ENCODE peak calls at places on chromosomes 3 and 15, in five cellular contexts. O is HCT116, G is H1, Q is HepG2, D is K562. N is an unnamed sample.

GRCh38 chr3:50652709-50653108 is 22.0 kb upstream of the DOCK3 start:
- DNase-seq in Q (peak), G (peak), O (no peak), D (peak), N (peak)

GRCh38 chr15:74172751-74173544 is 562 bp upstream of the ISLR start:
- DNase-seq in G (no peak), D (no peak), O (no peak), Q (no peak), N (no peak)

GRCh38 chr3:156576887-156577427 is 22.0 kb upstream of the SSR3 start:
- DNase-seq in O (no peak), Q (no peak), D (no peak), G (no peak), N (peak)

GRCh38 chr3:107969994-107970896 is 120.6 kb downstream of the CD47 start:
- DNase-seq in G (no peak), O (no peak), Q (peak), D (no peak), N (peak)

GRCh38 chr3:41600616-41601015 is 361.3 kb downstream of the ULK4 start:
- DNase-seq in Q (no peak), O (no peak), D (no peak), G (no peak), N (no peak)

GRCh38 chr15:57079446-57079845 is 161.0 kb downstream of the TCF12 start:
- DNase-seq in D (no peak), G (no peak), O (no peak), Q (no peak), N (no peak)

GRCh38 chr3:129820587-129820986 is 72.9 kb downstream of the TMCC1 start:
- DNase-seq in G (no peak), O (no peak), Q (no peak), D (peak), N (no peak)

GRCh38 chr3:127865941-127866340 is 43.6 kb upstream of the MGLL start:
- DNase-seq in O (peak), G (no peak), Q (no peak), D (no peak), N (no peak)

GRCh38 chr3:127689266-127689860 is 16.6 kb downstream of the ABTB1 start:
- DNase-seq in D (no peak), G (no peak), Q (no peak), O (no peak), N (no peak)

GRCh38 chr15:51307811-51308210 is 30.6 kb downstream of the CYP19A1 start:
- DNase-seq in O (no peak), D (no peak), G (no peak), Q (no peak), N (no peak)

GRCh38 chr3:129836381-129837056 is 57.0 kb downstream of the TMCC1 start:
- DNase-seq in D (no peak), O (no peak), G (no peak), Q (no peak), N (no peak)

GRCh38 chr3:144059481-144059880 is 87.9 kb downstream of the DIPK2A start:
- DNase-seq in G (no peak), Q (no peak), O (no peak), D (no peak), N (no peak)

GRCh38 chr3:40337136-40338108 is 27.9 kb downstream of the EIF1B start:
- DNase-seq in O (no peak), D (peak), G (no peak), Q (no peak), N (no peak)

GRCh38 chr15:79197285-79197684 is 85.2 kb upstream of the ANKRD34C start:
- DNase-seq in Q (no peak), G (no peak), D (no peak), O (no peak), N (no peak)

GRCh38 chr15:70584441-70584837 is 178.9 kb downstream of the UACA start:
- DNase-seq in D (no peak), G (no peak), O (no peak), Q (no peak), N (no peak)

GRCh38 chr3:46027736-46028397 is 584 bp upstream of the XCR1 start:
- DNase-seq in D (no peak), G (no peak), O (peak), Q (no peak), N (peak)

GRCh38 chr15:46644493-46645481 is 1010.0 kb downstream of the SQOR start:
- DNase-seq in G (no peak), O (no peak), Q (no peak), D (no peak), N (no peak)

GRCh38 chr15:67042490-67043181 is 22.8 kb upstream of the SMAD3 start:
- DNase-seq in O (no peak), Q (no peak), G (no peak), D (no peak), N (no peak)
- TF ChIP-seq JUND in O (no peak), Q (no peak), G (no peak), D (no peak), N (no peak)

DNA sequence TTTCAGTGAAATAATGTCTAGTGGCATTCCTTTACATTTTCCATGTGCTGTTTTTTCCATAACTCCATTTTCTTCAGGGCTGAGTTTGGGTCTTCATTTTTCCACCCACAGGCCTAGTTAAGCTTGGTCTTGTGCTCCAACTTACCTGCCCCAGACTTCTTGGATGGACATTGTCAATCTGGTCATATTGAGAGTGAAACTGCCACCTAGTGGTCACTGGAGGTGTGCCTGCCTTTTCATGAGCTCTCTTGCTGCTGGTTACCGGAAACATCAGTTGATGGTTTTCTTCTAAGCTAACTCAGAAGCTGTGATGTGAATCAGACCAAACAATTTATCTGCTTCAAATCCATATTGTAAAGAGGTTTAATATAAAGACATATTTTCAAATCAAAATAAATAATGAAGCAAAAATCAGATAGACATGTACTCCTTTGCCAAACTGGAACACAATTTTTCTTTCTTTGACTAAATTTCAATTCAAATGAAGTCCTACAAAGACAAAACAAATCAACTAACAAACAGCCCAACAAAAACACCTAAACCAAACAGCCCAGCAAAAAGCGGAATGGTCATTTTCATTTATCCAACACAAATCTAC is 135.1 kb upstream of the RASGRP1 start:
- DNase-seq in D (peak), Q (peak), G (peak), O (peak), N (peak)
- TF ChIP-seq JUND in D (no peak), Q (no peak), G (no peak), O (no peak), N (no peak)

GRCh38 chr15:59168536-59168935 is 38.1 kb upstream of the LDHAL6B start:
- DNase-seq in G (no peak), D (no peak), Q (peak), O (no peak), N (no peak)

GRCh38 chr15:59172289-59172901 is 34.2 kb upstream of the LDHAL6B start:
- DNase-seq in D (no peak), G (no peak), O (no peak), Q (no peak), N (no peak)

GRCh38 chr15:59169337-59169736 is 37.3 kb upstream of the LDHAL6B start:
- DNase-seq in O (no peak), D (no peak), Q (no peak), G (no peak), N (no peak)

GRCh38 chr15:59170998-59171397 is 35.6 kb upstream of the LDHAL6B start:
- DNase-seq in D (no peak), O (no peak), G (no peak), Q (no peak), N (no peak)

DNA sequence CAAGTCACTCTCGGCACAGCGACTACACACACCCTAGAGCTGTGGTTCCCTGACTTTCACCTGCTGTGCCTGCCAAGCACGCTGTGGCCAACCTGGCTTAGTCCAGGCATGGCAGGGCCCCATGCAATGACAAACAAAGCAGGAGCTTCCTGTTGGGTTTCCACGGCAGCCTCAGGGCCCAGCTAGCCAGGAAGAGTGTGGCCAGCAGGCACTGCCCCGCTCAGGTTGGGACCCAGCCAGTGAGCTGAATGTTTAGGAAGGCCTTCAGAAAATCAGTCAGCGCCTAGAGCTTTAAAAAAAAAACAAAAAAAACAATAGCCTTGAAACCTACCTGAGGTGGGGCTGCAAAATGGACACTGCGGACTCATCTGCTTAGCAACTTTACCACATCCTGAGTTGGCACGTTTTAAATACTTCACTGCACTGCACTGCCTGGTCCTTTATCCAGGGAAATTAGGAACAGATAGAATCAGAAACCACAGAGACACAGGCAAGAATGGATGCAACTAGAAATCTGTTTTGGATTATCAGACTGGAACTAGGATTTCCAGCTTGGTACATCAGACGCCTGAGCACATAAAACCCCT is 36.3 kb upstream of the LDHAL6B start:
- DNase-seq in O (no peak), D (no peak), G (no peak), Q (peak), N (peak)
- TF ChIP-seq JUND in O (no peak), D (no peak), G (no peak), Q (no peak), N (no peak)

GRCh38 chr3:126117212-126117611 is 33.3 kb upstream of the SLC41A3 start:
- DNase-seq in G (no peak), D (no peak), Q (no peak), O (no peak), N (no peak)

GRCh38 chr3:126119008-126119675 is 35.2 kb upstream of the SLC41A3 start:
- DNase-seq in Q (no peak), D (no peak), O (no peak), G (peak), N (peak)

GRCh38 chr3:126116526-126116925 is 32.6 kb upstream of the SLC41A3 start:
- DNase-seq in G (peak), Q (no peak), D (no peak), O (no peak), N (no peak)

GRCh38 chr3:126118591-126118990 is 34.7 kb upstream of the SLC41A3 start:
- DNase-seq in D (no peak), G (peak), Q (no peak), O (no peak), N (no peak)

DNA sequence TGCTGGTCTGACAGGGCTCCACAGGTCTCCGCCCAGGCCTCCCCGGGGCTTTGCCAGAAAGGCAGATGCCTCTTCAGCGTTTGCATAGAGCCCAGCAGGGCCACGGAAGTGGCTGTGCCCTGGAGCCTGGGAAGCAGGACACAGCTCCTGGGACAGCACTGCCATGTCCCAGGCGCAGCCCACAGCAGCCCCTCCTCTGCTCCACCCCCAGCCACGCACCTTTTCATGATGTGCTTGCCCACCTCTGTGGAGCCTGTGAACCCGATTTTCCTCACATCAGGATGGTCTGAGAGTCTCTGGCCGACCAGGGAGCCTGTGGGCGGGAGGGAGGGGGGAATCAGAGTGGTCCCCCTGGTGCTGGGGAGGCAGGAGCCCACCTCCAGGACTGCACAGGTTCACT is 33.9 kb upstream of the SLC41A3 start:
- DNase-seq in Q (no peak), O (no peak), G (peak), D (no peak), N (no peak)
- TF ChIP-seq JUND in Q (no peak), O (no peak), G (no peak), D (no peak), N (no peak)

GRCh38 chr3:8556470-8556869 is 54.8 kb downstream of the LMCD1 start:
- DNase-seq in D (no peak), O (no peak), Q (no peak), G (no peak), N (no peak)
- TF ChIP-seq JUND in D (no peak), O (no peak), Q (no peak), G (no peak), N (no peak)

DNA sequence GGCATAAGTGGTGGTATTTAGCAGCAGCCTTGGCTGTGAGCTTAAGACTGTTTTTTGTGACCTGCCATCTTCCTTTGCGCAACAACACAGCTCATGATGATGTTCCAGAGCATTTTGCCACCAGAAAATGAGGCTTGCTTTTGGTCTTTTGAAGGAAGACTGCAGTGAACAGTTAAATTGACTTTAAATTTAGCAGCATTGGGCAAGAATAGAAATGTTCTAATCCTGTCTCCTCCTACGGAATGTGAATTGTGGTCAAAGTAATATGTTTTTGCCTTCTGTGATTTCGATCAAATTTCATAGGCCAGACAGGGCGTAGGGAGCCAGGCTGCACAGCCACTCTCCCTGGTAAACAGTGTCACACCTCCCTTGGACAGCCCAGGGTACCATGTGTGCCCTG is 460.7 kb upstream of the RASGRP1 start:
- DNase-seq in O (no peak), Q (no peak), G (no peak), D (no peak), N (peak)
- TF ChIP-seq JUND in O (no peak), Q (no peak), G (no peak), D (no peak), N (no peak)

GRCh38 chr3:159189994-159190669 is 388.3 kb downstream of the MFSD1 start:
- DNase-seq in O (no peak), G (no peak), Q (no peak), D (no peak), N (no peak)
- TF ChIP-seq JUND in O (no peak), G (no peak), Q (no peak), D (no peak), N (no peak)

DNA sequence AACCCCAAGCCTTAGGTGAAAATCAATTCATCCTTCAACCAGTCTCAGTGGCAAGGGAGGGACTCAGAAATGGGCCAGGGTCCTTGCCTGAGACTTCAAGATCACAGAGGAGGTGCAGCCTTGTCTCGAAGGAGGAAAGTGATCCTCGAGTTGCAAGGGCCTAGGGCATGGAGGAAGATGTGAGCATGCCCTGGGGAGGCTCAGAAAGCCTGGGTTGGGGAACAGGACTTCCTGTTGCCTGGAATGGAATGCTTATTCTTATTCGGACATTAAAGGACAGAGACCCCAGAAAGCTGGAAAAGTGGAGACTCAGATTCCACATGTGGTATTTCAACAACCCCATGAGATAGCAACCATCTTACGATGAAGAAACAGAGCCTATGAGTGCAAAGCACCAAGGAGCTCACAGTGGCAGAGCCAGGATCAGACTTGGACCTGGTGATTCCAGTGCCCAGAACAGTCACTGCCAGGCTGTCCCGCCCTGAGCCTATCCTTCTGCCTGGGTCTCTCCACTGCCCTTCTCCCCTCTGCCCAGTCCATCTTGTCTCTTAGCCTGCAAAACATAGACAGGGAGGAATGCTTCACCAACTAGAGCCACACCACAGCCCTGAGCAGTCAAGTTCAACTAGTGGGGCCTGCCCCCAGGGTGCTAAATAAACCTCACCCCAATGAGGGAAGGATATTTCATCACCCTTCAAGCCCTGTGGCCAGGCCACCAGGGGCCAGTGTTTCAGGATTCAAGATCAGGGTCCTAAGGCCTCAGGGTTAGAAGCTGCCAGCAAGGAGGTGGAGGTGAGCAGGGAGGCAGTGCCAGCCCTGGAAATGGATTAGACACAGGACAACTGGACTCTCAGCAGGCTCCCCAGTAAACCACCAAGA is 21.9 kb downstream of the DAPK2 start:
- DNase-seq in D (no peak), G (no peak), O (no peak), Q (no peak), N (peak)
- TF ChIP-seq JUND in D (peak), G (no peak), O (no peak), Q (no peak), N (no peak)